ENCODE peak calls at places on chromosome 17, in seven cellular contexts. S is H1, B is K562, D is GM12892, J is GM12891, K is HepG2, G is GM12878. M is an unnamed sample.

GRCh38 chr17:42537826-42538451 is 1.9 kb downstream of the NAGLU start:
- DNase-seq in S (no peak), B (peak; percentile 4), D (no peak), J (no peak), K (no peak), G (no peak), M (no peak)

GRCh38 chr17:5672815-5673430 is 88.6 kb upstream of the NLRP1 start:
- DNase-seq in S (no peak), B (no peak), D (peak; percentile 30), J (no peak), K (no peak), G (no peak), M (no peak)

GRCh38 chr17:60664022-60664421 is 13.6 kb upstream of the BCAS3 start:
- DNase-seq in S (no peak), B (no peak), D (no peak), J (no peak), K (no peak), G (no peak), M (no peak)

GRCh38 chr17:27324940-27325339 is 31.0 kb downstream of the WSB1 start:
- DNase-seq in S (peak; percentile 37), B (no peak), D (no peak), J (no peak), K (no peak), G (no peak), M (no peak)

GRCh38 chr17:61478026-61478789 is 26.0 kb downstream of the TBX4 start:
- DNase-seq in S (no peak), B (no peak), D (no peak), J (no peak), K (no peak), G (no peak), M (no peak)

GRCh38 chr17:57747221-57748017 is 2.3 kb upstream of the CCDC182 start:
- DNase-seq in S (no peak), B (peak; percentile 62), D (no peak), J (peak; percentile 51), K (peak; percentile 54), G (no peak), M (peak; percentile 89)

GRCh38 chr17:76405967-76406647 is 21.7 kb downstream of the SPHK1 start:
- DNase-seq in S (no peak), B (peak; percentile 89), D (no peak), J (no peak), K (no peak), G (no peak), M (peak; percentile 92)

GRCh38 chr17:16939606-16940115 is 32.3 kb downstream of the TNFRSF13B start:
- DNase-seq in S (no peak), B (no peak), D (no peak), J (no peak), K (no peak), G (no peak), M (no peak)

GRCh38 chr17:4463818-4464501 is 30.2 kb downstream of the SPNS3 start:
- DNase-seq in S (no peak), B (no peak), D (no peak), J (no peak), K (no peak), G (no peak), M (no peak)

GRCh38 chr17:3827124-3827773 is 18.8 kb downstream of the NCBP3 start:
- DNase-seq in S (peak; percentile 80), B (peak; percentile 41), D (no peak), J (no peak), K (peak; percentile 79), G (no peak), M (peak; percentile 61)

GRCh38 chr17:27569257-27569722 is 61.7 kb upstream of the LGALS9 start:
- DNase-seq in S (peak; percentile 81), B (peak; percentile 91), D (peak; percentile 56), J (peak; percentile 65), K (no peak), G (no peak), M (peak; percentile 64)

GRCh38 chr17:73531171-73531570 is 113.1 kb downstream of the SDK2 start:
- DNase-seq in S (no peak), B (no peak), D (no peak), J (no peak), K (no peak), G (no peak), M (no peak)

GRCh38 chr17:7011942-7012254 is 526 bp upstream of the RNASEK start:
- DNase-seq in S (no peak), B (no peak), D (no peak), J (no peak), K (no peak), G (no peak), M (no peak)

GRCh38 chr17:63433746-63434591 is 12.1 kb downstream of the CYB561 start:
- DNase-seq in S (no peak), B (no peak), D (no peak), J (no peak), K (no peak), G (no peak), M (peak; percentile 64)
- TF ChIP-seq TAF1 in S (no peak), B (no peak), D (no peak), J (no peak), K (no peak), G (no peak), M (peak; percentile 9)

GRCh38 chr17:49494937-49495841 is at the start of gene NGFR:
- DNase-seq in S (peak; percentile 79), B (peak; percentile 97), D (peak; percentile 83), J (peak; percentile 85), K (no peak), G (no peak), M (peak; percentile 96)
- TF ChIP-seq TAF1 in S (peak; percentile 66), B (no peak), D (no peak), J (no peak), K (no peak), G (no peak), M (no peak)

GRCh38 chr17:81713556-81714411 is 1.7 kb downstream of the SLC25A10 start:
- DNase-seq in S (no peak), B (peak; percentile 68), D (no peak), J (no peak), K (peak; percentile 74), G (no peak), M (peak; percentile 90)
- TF ChIP-seq TAF1 in S (no peak), B (no peak), D (no peak), J (no peak), K (peak; percentile 86), G (no peak), M (no peak)

GRCh38 chr17:29617125-29617480 is 5.6 kb downstream of the CORO6 start:
- DNase-seq in S (peak; percentile 91), B (peak; percentile 61), D (peak; percentile 88), J (peak; percentile 86), K (peak; percentile 80), G (no peak), M (peak; percentile 88)
- TF ChIP-seq TAF1 in S (no peak), B (no peak), D (no peak), J (no peak), K (peak; percentile 3), G (no peak), M (no peak)

DNA sequence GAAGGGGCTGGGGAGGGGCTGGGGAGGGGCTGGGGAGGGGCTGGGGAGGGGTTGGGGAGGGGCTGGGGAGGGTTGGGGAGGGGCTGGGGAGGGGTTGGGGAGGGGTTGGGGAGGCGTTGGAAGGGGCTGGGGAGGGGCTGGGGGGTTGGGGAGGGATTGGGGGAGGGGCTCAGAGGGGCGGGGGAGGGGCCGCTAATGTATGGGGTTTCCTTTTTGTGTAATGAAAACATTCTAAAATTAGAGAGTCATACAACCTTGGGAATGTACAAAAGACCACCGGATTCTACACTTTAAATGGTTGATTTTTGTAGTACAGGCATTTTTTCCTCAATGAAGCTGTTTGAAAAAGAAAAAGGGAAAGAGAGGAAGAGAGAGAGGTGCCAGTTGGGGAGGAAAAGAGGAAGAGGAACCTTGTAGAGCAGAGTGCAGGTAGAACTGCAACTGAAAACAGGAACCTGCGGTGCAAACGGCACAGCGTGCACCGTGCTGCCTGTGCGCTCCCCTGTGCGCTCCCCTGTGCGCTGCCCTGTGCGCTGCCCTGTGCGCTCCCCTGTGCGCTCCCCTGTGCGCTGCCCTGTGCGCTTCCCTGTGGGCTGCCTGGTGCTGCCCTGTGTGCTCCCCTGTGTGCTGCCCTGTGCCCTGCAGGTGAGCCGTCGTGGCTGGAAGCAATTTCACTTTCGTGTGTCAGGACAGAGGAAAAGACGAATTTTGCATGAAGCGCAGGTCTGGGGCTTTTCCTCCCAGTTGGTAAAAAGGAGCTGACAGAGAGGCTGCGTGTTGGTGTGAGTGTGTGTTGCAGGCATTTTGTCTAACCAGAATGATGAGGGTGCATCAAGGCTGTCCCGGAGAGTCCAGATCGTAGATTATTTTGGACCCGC is 40.8 kb downstream of the METRNL start:
- DNase-seq in S (no peak), B (no peak), D (peak; percentile 81), J (peak; percentile 82), K (no peak), G (peak; percentile 60), M (no peak)
- TF ChIP-seq TAF1 in S (no peak), B (no peak), D (no peak), J (no peak), K (no peak), G (no peak), M (no peak)

DNA sequence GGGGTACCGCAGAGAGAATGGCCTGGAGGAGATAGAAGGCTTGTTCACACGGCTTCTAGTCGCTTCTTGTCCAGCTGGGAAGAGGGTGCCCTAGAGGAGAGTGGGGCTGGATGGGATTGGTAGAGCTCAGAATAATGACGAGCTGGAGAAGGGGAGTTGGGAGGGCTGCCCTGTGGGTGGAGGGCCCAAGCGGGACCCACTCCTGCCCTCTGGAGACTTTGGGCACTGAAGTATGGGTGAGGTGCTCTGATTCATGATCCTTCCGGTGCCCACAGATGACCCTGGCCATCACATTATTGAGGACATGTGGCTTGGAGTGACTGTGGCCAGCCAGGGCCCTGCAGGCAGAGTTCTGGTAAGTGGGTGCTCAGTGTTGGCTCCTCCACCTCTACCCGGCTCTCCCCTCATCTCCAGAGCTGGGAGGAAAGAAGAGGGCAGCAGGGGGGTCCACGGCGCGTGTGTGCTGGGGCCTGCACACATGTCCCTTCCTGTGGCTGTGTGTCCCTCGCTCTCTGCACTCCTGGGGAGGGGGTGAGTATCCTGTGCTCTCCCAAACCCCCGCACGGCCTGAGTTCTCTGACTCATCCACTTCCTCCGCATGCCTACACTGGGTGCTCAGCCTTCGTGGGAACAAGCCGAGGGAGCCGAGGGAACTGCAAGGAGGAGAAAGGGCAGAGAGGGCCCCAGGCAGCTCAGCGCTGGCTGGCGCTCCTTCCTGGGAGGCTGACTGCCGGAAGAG is 8.5 kb downstream of the ITGA3 start:
- DNase-seq in S (no peak), B (peak; percentile 23), D (no peak), J (no peak), K (no peak), G (no peak), M (peak; percentile 64)
- TF ChIP-seq TAF1 in S (no peak), B (no peak), D (no peak), J (no peak), K (no peak), G (no peak), M (peak; percentile 16)